ENCODE peak calls at places on chromosomes 4 and X, in eight cellular contexts. One of them, this sample, is unnamed.

GRCh38 chr4:23171971-23172370 is 479.2 kb downstream of the GBA3 start:
- DNase-seq in naive thymus-derived CD8-positive, alpha-beta T cell: no peak
- DNase-seq in IMR-90: no peak
- DNase-seq in HS-27A: peak
- DNase-seq in HEK293T: no peak
- DNase-seq in tibial artery: no peak
- DNase-seq in NCI-H345: no peak
- DNase-seq in stimulated activated CD8-positive, alpha-beta memory T cell treated with anti-CD3 and anti-CD28 coated beads, Interleukin-4, amount 100 ng/mL, for 4 hours: no peak
- DNase-seq in this sample: no peak

GRCh38 chr4:150130953-150131352 is 52.7 kb downstream of the DCLK2 start:
- DNase-seq in tibial artery: no peak
- DNase-seq in HS-27A: no peak
- DNase-seq in naive thymus-derived CD8-positive, alpha-beta T cell: no peak
- DNase-seq in IMR-90: peak
- DNase-seq in NCI-H345: no peak
- DNase-seq in stimulated activated CD8-positive, alpha-beta memory T cell treated with anti-CD3 and anti-CD28 coated beads, Interleukin-4, amount 100 ng/mL, for 4 hours: no peak
- DNase-seq in HEK293T: no peak
- DNase-seq in this sample: no peak

GRCh38 chr4:41141910-41142309 is 72.4 kb downstream of the APBB2 start:
- DNase-seq in naive thymus-derived CD8-positive, alpha-beta T cell: no peak
- DNase-seq in IMR-90: peak
- DNase-seq in stimulated activated CD8-positive, alpha-beta memory T cell treated with anti-CD3 and anti-CD28 coated beads, Interleukin-4, amount 100 ng/mL, for 4 hours: no peak
- DNase-seq in NCI-H345: no peak
- DNase-seq in HS-27A: no peak
- DNase-seq in HEK293T: no peak
- DNase-seq in tibial artery: no peak
- DNase-seq in this sample: no peak

GRCh38 chr4:140968371-140968770 is 164.9 kb downstream of the RNF150 start:
- DNase-seq in naive thymus-derived CD8-positive, alpha-beta T cell: no peak
- DNase-seq in HEK293T: no peak
- DNase-seq in stimulated activated CD8-positive, alpha-beta memory T cell treated with anti-CD3 and anti-CD28 coated beads, Interleukin-4, amount 100 ng/mL, for 4 hours: no peak
- DNase-seq in IMR-90: no peak
- DNase-seq in NCI-H345: no peak
- DNase-seq in tibial artery: no peak
- DNase-seq in HS-27A: no peak
- DNase-seq in this sample: no peak

GRCh38 chr4:107853444-107854325 is 29.0 kb downstream of the SGMS2 start:
- DNase-seq in tibial artery: no peak
- DNase-seq in HEK293T: no peak
- DNase-seq in HS-27A: peak
- DNase-seq in naive thymus-derived CD8-positive, alpha-beta T cell: no peak
- DNase-seq in IMR-90: peak
- DNase-seq in stimulated activated CD8-positive, alpha-beta memory T cell treated with anti-CD3 and anti-CD28 coated beads, Interleukin-4, amount 100 ng/mL, for 4 hours: no peak
- DNase-seq in NCI-H345: no peak
- DNase-seq in this sample: no peak

GRCh38 chrX:84162401-84162800 is 25.6 kb downstream of the RPS6KA6 start:
- DNase-seq in tibial artery: no peak
- DNase-seq in naive thymus-derived CD8-positive, alpha-beta T cell: no peak
- DNase-seq in NCI-H345: no peak
- DNase-seq in HEK293T: no peak
- DNase-seq in stimulated activated CD8-positive, alpha-beta memory T cell treated with anti-CD3 and anti-CD28 coated beads, Interleukin-4, amount 100 ng/mL, for 4 hours: no peak
- DNase-seq in IMR-90: no peak
- DNase-seq in HS-27A: no peak
- DNase-seq in this sample: no peak

GRCh38 chr4:57989430-57989829 is 879.2 kb upstream of the IGFBP7 start:
- DNase-seq in NCI-H345: no peak
- DNase-seq in naive thymus-derived CD8-positive, alpha-beta T cell: no peak
- DNase-seq in tibial artery: no peak
- DNase-seq in IMR-90: no peak
- DNase-seq in HEK293T: no peak
- DNase-seq in stimulated activated CD8-positive, alpha-beta memory T cell treated with anti-CD3 and anti-CD28 coated beads, Interleukin-4, amount 100 ng/mL, for 4 hours: no peak
- DNase-seq in HS-27A: no peak
- DNase-seq in this sample: no peak

GRCh38 chr4:17241835-17242234 is 270.1 kb downstream of the QDPR start:
- DNase-seq in stimulated activated CD8-positive, alpha-beta memory T cell treated with anti-CD3 and anti-CD28 coated beads, Interleukin-4, amount 100 ng/mL, for 4 hours: no peak
- DNase-seq in IMR-90: no peak
- DNase-seq in tibial artery: no peak
- DNase-seq in NCI-H345: no peak
- DNase-seq in HEK293T: no peak
- DNase-seq in HS-27A: no peak
- DNase-seq in naive thymus-derived CD8-positive, alpha-beta T cell: no peak
- DNase-seq in this sample: no peak

GRCh38 chr4:26342328-26343040 is 21.7 kb downstream of the RBPJ start:
- DNase-seq in NCI-H345: no peak
- DNase-seq in naive thymus-derived CD8-positive, alpha-beta T cell: no peak
- DNase-seq in IMR-90: peak
- DNase-seq in tibial artery: no peak
- DNase-seq in HS-27A: no peak
- DNase-seq in stimulated activated CD8-positive, alpha-beta memory T cell treated with anti-CD3 and anti-CD28 coated beads, Interleukin-4, amount 100 ng/mL, for 4 hours: no peak
- DNase-seq in HEK293T: peak
- DNase-seq in this sample: no peak

GRCh38 chr4:170853422-170854021 is 763.8 kb upstream of the AADAT start:
- DNase-seq in HS-27A: no peak
- DNase-seq in naive thymus-derived CD8-positive, alpha-beta T cell: no peak
- DNase-seq in IMR-90: no peak
- DNase-seq in NCI-H345: no peak
- DNase-seq in stimulated activated CD8-positive, alpha-beta memory T cell treated with anti-CD3 and anti-CD28 coated beads, Interleukin-4, amount 100 ng/mL, for 4 hours: no peak
- DNase-seq in tibial artery: no peak
- DNase-seq in HEK293T: peak
- DNase-seq in this sample: peak

GRCh38 chrX:3697701-3698279 is 15.7 kb downstream of the PRKX start:
- DNase-seq in HEK293T: no peak
- DNase-seq in HS-27A: no peak
- DNase-seq in stimulated activated CD8-positive, alpha-beta memory T cell treated with anti-CD3 and anti-CD28 coated beads, Interleukin-4, amount 100 ng/mL, for 4 hours: no peak
- DNase-seq in NCI-H345: peak
- DNase-seq in tibial artery: peak
- DNase-seq in naive thymus-derived CD8-positive, alpha-beta T cell: no peak
- DNase-seq in IMR-90: peak
- DNase-seq in this sample: no peak

GRCh38 chrX:45445745-45446412 is 245.2 kb upstream of the DIPK2B start:
- DNase-seq in stimulated activated CD8-positive, alpha-beta memory T cell treated with anti-CD3 and anti-CD28 coated beads, Interleukin-4, amount 100 ng/mL, for 4 hours: no peak
- DNase-seq in NCI-H345: no peak
- DNase-seq in naive thymus-derived CD8-positive, alpha-beta T cell: no peak
- DNase-seq in HS-27A: no peak
- DNase-seq in HEK293T: no peak
- DNase-seq in IMR-90: peak
- DNase-seq in tibial artery: no peak
- DNase-seq in this sample: no peak

GRCh38 chr4:8459867-8460453 is 19.4 kb downstream of the TRMT44 start:
- DNase-seq in NCI-H345: no peak
- DNase-seq in naive thymus-derived CD8-positive, alpha-beta T cell: no peak
- DNase-seq in IMR-90: no peak
- DNase-seq in stimulated activated CD8-positive, alpha-beta memory T cell treated with anti-CD3 and anti-CD28 coated beads, Interleukin-4, amount 100 ng/mL, for 4 hours: no peak
- DNase-seq in HS-27A: no peak
- DNase-seq in HEK293T: no peak
- DNase-seq in tibial artery: no peak
- DNase-seq in this sample: no peak

GRCh38 chr4:33837043-33837442 is 2407.3 kb downstream of the ARAP2 start:
- DNase-seq in HS-27A: peak
- DNase-seq in NCI-H345: no peak
- DNase-seq in tibial artery: no peak
- DNase-seq in IMR-90: peak
- DNase-seq in HEK293T: no peak
- DNase-seq in stimulated activated CD8-positive, alpha-beta memory T cell treated with anti-CD3 and anti-CD28 coated beads, Interleukin-4, amount 100 ng/mL, for 4 hours: no peak
- DNase-seq in naive thymus-derived CD8-positive, alpha-beta T cell: no peak
- DNase-seq in this sample: no peak

GRCh38 chr4:88054909-88055308 is 47.5 kb downstream of the PKD2 start:
- DNase-seq in HEK293T: peak
- DNase-seq in tibial artery: no peak
- DNase-seq in naive thymus-derived CD8-positive, alpha-beta T cell: no peak
- DNase-seq in stimulated activated CD8-positive, alpha-beta memory T cell treated with anti-CD3 and anti-CD28 coated beads, Interleukin-4, amount 100 ng/mL, for 4 hours: no peak
- DNase-seq in NCI-H345: no peak
- DNase-seq in IMR-90: peak
- DNase-seq in HS-27A: peak
- DNase-seq in this sample: no peak

GRCh38 chrX:122552291-122552800 is 631.7 kb upstream of the GRIA3 start:
- DNase-seq in tibial artery: no peak
- DNase-seq in HEK293T: no peak
- DNase-seq in stimulated activated CD8-positive, alpha-beta memory T cell treated with anti-CD3 and anti-CD28 coated beads, Interleukin-4, amount 100 ng/mL, for 4 hours: no peak
- DNase-seq in NCI-H345: no peak
- DNase-seq in HS-27A: no peak
- DNase-seq in IMR-90: no peak
- DNase-seq in naive thymus-derived CD8-positive, alpha-beta T cell: no peak
- DNase-seq in this sample: no peak